ENCODE peak calls at places on chromosomes 12 and 14, in seven cellular contexts. A is colonic mucosa, U is transverse colon, H is iPS DF 6.9, V is neural progenitor cell, O is heart left ventricle, E is tibial artery. S is an unnamed sample. For H3K9me3, the result is how much of the 10 kb centered on the place peaks cover.

GRCh38 chr14:95681153-95681552 is 5.1 kb upstream of the TCL1B start:
- DNase-seq in U (no peak), E (no peak), O (no peak), V (no peak), H (no peak), A (no peak), S (no peak)

GRCh38 chr14:105374389-105374788 is 23.9 kb upstream of the TEX22 start:
- DNase-seq in H (no peak), E (no peak), U (no peak), A (no peak), O (no peak), V (no peak), S (no peak)

GRCh38 chr14:56027421-56027820 is 90.8 kb upstream of the PELI2 start:
- DNase-seq in U (no peak), V (no peak), O (no peak), E (no peak), A (no peak), H (no peak), S (no peak)

GRCh38 chr12:47411961-47412360 is 293.9 kb downstream of the RPAP3 start:
- DNase-seq in H (no peak), E (no peak), A (no peak), V (no peak), U (no peak), O (no peak), S (no peak)

GRCh38 chr14:70935135-70935534 is 27.9 kb downstream of the PCNX1 start:
- DNase-seq in A (no peak), V (no peak), U (no peak), E (no peak), O (no peak), H (no peak), S (no peak)

GRCh38 chr14:56244138-56244789 is 126.1 kb downstream of the PELI2 start:
- DNase-seq in U (no peak), O (no peak), A (no peak), H (no peak), E (no peak), V (no peak), S (no peak)

GRCh38 chr14:80663541-80663940 is 278.0 kb downstream of the CEP128 start:
- DNase-seq in A (no peak), U (no peak), H (no peak), O (no peak), E (no peak), V (no peak), S (no peak)

GRCh38 chr12:116959845-116960514 is 49.2 kb downstream of the FBXW8 start:
- DNase-seq in U (no peak), O (no peak), A (no peak), E (no peak), H (no peak), V (no peak), S (no peak)

GRCh38 chr14:68502196-68502595 is 290.7 kb downstream of the ZFP36L1 start:
- DNase-seq in H (no peak), A (no peak), U (no peak), O (no peak), E (no peak), V (no peak), S (no peak)

GRCh38 chr14:91140672-91141071 is 26.8 kb downstream of the DGLUCY start:
- DNase-seq in U (peak), A (peak), E (no peak), H (no peak), O (no peak), V (peak), S (no peak)

GRCh38 chr14:75200451-75200850 is 24.0 kb upstream of the TMED10 start:
- DNase-seq in O (no peak), E (no peak), A (peak), V (no peak), U (peak), H (no peak), S (no peak)

GRCh38 chr12:47214771-47215170 is 135.0 kb upstream of the AMIGO2 start:
- DNase-seq in E (no peak), H (no peak), U (no peak), V (no peak), A (no peak), O (no peak), S (no peak)

GRCh38 chr14:96445844-96446710 is 54.1 kb downstream of the AK7 start:
- DNase-seq in U (no peak), H (no peak), O (no peak), A (no peak), V (no peak), E (no peak), S (no peak)

GRCh38 chr14:103886304-103887169 is 39.2 kb upstream of the PPP1R13B start:
- DNase-seq in U (no peak), H (no peak), E (no peak), V (peak), O (no peak), A (no peak), S (no peak)

GRCh38 chr12:54028324-54029201 is at the start of gene HOXC6:
- DNase-seq in A (no peak), H (no peak), V (no peak), E (peak), U (no peak), O (no peak), S (no peak)

GRCh38 chr12:63521706-63522105 is 146.6 kb downstream of the DPY19L2 start:
- DNase-seq in O (no peak), V (no peak), H (no peak), U (no peak), E (no peak), A (no peak), S (no peak)

GRCh38 chr14:21350539-21350938 is 33.3 kb downstream of the SUPT16H start:
- DNase-seq in U (no peak), O (no peak), H (no peak), E (no peak), A (no peak), V (no peak), S (no peak)

GRCh38 chr12:46108721-46109120 is 118.3 kb upstream of the SCAF11 start:
- DNase-seq in E (no peak), H (no peak), V (no peak), A (no peak), O (no peak), U (no peak), S (no peak)

GRCh38 chr14:102209224-102209966 is 69.7 kb downstream of the WDR20 start:
- DNase-seq in H (no peak), E (peak), U (no peak), O (no peak), V (peak), A (no peak), S (peak)

GRCh38 chr14:104596451-104596918 is 8.1 kb downstream of the TMEM179 start:
- DNase-seq in O (peak), E (no peak), V (no peak), A (no peak), H (no peak), U (no peak), S (peak)

GRCh38 chr12:55847603-55848329 is 5.0 kb upstream of the MMP19 start:
- DNase-seq in V (no peak), H (no peak), O (peak), A (peak), E (peak), U (peak), S (peak)

GRCh38 chr12:65712264-65713004 is 111.8 kb upstream of the HMGA2 start:
- DNase-seq in E (no peak), V (no peak), O (no peak), A (no peak), H (no peak), U (no peak), S (no peak)

GRCh38 chr12:81644503-81644902 is 114.6 kb downstream of the PPFIA2 start:
- DNase-seq in U (no peak), O (no peak), E (no peak), V (peak), A (no peak), H (no peak), S (no peak)

GRCh38 chr12:67241482-67241881 is 27.7 kb upstream of the CAND1 start:
- DNase-seq in V (no peak), A (no peak), H (no peak), O (no peak), E (no peak), U (no peak), S (no peak)

GRCh38 chr12:76424941-76425340 is 76.7 kb upstream of the BBS10 start:
- DNase-seq in E (no peak), U (no peak), V (no peak), A (no peak), H (no peak), O (no peak), S (no peak)

GRCh38 chr12:3947781-3948180 is 74.6 kb upstream of the PARP11 start:
- DNase-seq in H (no peak), V (no peak), U (no peak), E (no peak), O (no peak), A (no peak), S (no peak)

GRCh38 chr14:42111355-42111754 is 504.7 kb downstream of the LRFN5 start:
- DNase-seq in V (no peak), O (no peak), A (no peak), H (no peak), U (no peak), E (no peak), S (no peak)

DNA sequence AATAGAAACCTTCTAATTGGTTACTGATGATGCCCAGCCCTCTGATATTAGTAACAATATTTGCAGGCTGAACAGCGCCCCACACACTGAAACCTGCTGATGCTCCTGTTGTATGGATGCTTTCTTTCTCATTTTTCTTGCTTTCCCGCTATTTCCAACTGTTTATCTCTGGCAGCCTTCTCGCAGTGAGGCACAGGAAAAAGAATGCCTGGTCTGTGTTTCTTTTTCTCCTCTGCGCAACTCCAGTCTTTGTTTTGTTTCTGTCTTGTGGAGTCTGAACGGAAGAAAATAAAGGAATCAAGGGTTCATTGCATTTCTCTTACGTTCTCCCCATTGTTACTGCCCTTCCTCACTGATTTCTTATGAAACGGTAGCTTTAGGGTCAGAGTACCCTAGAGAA is 451.2 kb downstream of the EGLN3 start:
- DNase-seq in A (no peak), U (no peak), E (no peak), O (no peak), H (no peak), V (no peak), S (no peak)
- H3K4me3 ChIP-seq in A (no peak), U (no peak), E (no peak), O (no peak), H (no peak), V (no peak), S (no peak)

GRCh38 chr12:31849090-31849687 is 110.0 kb upstream of the RESF1 start:
- DNase-seq in E (no peak), H (no peak), V (peak), U (no peak), O (no peak), A (no peak), S (no peak)

GRCh38 chr12:31850268-31850667 is 108.9 kb upstream of the RESF1 start:
- DNase-seq in V (no peak), H (no peak), A (no peak), E (no peak), U (no peak), O (no peak), S (no peak)

GRCh38 chr12:31846405-31846804 is 112.8 kb upstream of the RESF1 start:
- DNase-seq in A (no peak), O (no peak), V (no peak), E (no peak), H (no peak), U (no peak), S (no peak)

GRCh38 chr12:31843399-31844095 is 114.7 kb upstream of the AMN1 start:
- DNase-seq in E (no peak), O (no peak), U (no peak), A (no peak), H (no peak), V (no peak), S (no peak)

GRCh38 chr12:31845613-31846321 is 113.4 kb upstream of the RESF1 start:
- DNase-seq in E (no peak), U (no peak), V (no peak), A (no peak), O (no peak), H (no peak), S (no peak)
- H3K9me3 ChIP-seq in E (under half), U (under half), V (under half), A (under half), O (under half), H (under half), S (under half)

DNA sequence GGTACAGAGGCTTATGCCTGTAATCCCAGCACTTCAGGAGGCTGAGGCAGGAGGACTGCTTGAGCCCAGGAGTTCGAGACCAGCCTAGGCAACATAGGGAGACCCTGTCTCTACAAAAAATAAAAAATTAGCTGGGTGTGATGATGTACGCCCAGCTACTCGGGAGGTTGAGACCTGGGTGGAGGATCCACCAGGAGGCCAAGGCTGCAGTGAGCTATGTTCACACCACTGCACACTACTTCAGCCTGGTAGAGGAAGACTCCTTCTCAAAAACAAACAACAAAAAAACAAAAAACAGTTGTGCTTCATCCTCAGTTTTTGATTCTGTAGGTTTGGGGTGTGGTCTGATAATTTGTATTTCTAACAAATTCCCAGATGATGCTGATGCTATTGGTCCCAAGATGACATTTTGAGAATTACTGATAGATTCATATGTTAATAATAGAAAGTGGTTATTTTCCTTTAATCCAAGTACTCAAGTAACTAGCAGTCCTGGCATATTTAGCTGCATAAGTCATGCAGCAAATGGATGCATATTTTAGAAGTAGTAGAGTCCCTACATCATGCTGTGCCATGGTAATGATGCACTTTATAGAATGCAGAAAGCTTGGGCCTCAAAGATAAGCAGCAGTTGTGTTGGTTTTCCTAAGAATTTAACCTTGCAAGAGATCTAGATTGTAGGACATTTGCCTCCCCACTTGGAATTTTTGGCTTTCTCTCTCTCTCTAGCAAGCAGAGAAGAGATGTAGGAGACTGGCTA is 76.1 kb upstream of the PAWR start:
- DNase-seq in O (no peak), H (no peak), E (no peak), V (no peak), U (no peak), A (no peak), S (no peak)
- H3K27ac ChIP-seq in O (no peak), H (no peak), E (no peak), V (no peak), U (no peak), A (no peak), S (no peak)

GRCh38 chr14:25111061-25111601 is 61.2 kb upstream of the STXBP6 start:
- DNase-seq in U (no peak), A (no peak), O (peak), E (no peak), V (no peak), H (no peak), S (no peak)
- H3K4me3 ChIP-seq in U (no peak), A (no peak), O (no peak), E (no peak), V (no peak), H (no peak), S (no peak)

DNA sequence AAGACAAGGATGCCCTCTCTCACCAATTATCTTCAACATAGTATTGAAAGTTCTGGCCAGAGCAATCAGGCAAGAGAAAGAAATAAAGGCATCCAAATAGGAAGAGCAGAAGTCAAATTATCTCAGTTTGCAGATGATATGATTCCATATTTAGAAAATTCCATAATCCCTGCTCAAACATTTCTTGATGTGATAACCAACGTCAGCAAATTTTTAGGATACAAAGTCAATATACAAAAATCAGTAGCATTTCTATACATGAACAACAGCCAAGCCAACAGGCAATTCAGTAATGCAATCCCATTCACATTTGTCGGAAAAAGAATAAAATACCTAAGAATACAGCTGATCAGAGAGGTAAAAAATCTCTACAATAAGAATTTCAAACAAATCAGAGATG is 969.7 kb upstream of the USP15 start:
- DNase-seq in E (no peak), U (no peak), A (no peak), V (no peak), H (no peak), O (no peak), S (no peak)
- H3K9me3 ChIP-seq in E (under half), U (under half), A (under half), V (under half), H (under half), O (under half), S (under half)

DNA sequence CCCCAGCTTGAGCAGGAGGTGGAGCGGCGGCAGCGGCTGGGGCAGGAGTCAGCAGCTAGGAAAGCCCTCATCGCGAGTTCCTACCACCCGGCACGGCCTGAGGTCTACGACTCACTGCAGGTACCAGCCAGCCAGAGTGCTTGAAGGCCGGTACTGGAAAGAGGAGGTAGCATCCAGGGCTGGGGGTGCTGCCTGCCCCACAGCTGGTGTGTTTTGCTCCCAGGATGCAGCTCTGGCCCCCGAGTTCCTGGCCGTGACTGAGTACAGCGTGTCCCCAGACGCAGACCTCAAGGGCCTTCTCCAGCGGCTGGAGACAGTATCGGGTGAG is 1.6 kb downstream of the OGFOD2 start:
- DNase-seq in A (no peak), E (peak), H (no peak), O (no peak), U (no peak), V (no peak), S (peak)
- H3K27ac ChIP-seq in A (no peak), E (no peak), H (no peak), O (no peak), U (no peak), V (no peak), S (no peak)